ENCODE peak calls at places on chromosome 22, in six cellular contexts. V is H9, Q is IMR-90, X is H1, J is trophoblast cell, I is neuronal stem cell. Z is an unnamed sample.

GRCh38 chr22:27424319-27424718 is 377.2 kb downstream of the MN1 start:
- DNase-seq in V (no peak), Q (peak; percentile 6), X (no peak), J (peak; percentile 86), I (no peak), Z (peak; percentile 15)

GRCh38 chr22:44316393-44317162 is 3.8 kb upstream of the SHISAL1 start:
- DNase-seq in V (no peak), Q (no peak), X (no peak), J (no peak), I (no peak), Z (no peak)

GRCh38 chr22:40819741-40820140 is 595 bp upstream of the SLC25A17 start:
- DNase-seq in V (no peak), Q (peak; percentile 42), X (no peak), J (peak; percentile 19), I (no peak), Z (peak; percentile 64)

GRCh38 chr22:33746501-33746928 is 173.8 kb downstream of the LARGE1 start:
- DNase-seq in V (no peak), Q (no peak), X (no peak), J (no peak), I (no peak), Z (no peak)

GRCh38 chr22:26374645-26375044 is 54.4 kb upstream of the ASPHD2 start:
- DNase-seq in V (no peak), Q (no peak), X (no peak), J (no peak), I (no peak), Z (no peak)

GRCh38 chr22:39283312-39284141 is 35.9 kb downstream of the RPL3 start:
- DNase-seq in V (no peak), Q (peak; percentile 26), X (no peak), J (peak; percentile 97), I (no peak), Z (peak; percentile 93)

GRCh38 chr22:40383905-40384304 is 13.5 kb downstream of the SGSM3 start:
- DNase-seq in V (no peak), Q (peak; percentile 75), X (no peak), J (peak; percentile 56), I (no peak), Z (peak; percentile 82)

GRCh38 chr22:17707526-17707925 is 66.7 kb downstream of the BID start:
- DNase-seq in V (no peak), Q (no peak), X (no peak), J (no peak), I (no peak), Z (peak; percentile 43)

GRCh38 chr22:40509401-40510134 is 127.0 kb downstream of the MRTFA start:
- DNase-seq in V (no peak), Q (peak; percentile 96), X (no peak), J (peak; percentile 99), I (no peak), Z (peak; percentile 95)

GRCh38 chr22:29167032-29167911 is 38.4 kb upstream of the EMID1 start:
- DNase-seq in V (no peak), Q (no peak), X (no peak), J (peak; percentile 10), I (no peak), Z (no peak)

GRCh38 chr22:47759909-47760308 is 997.5 kb downstream of the TBC1D22A start:
- DNase-seq in V (no peak), Q (no peak), X (no peak), J (no peak), I (no peak), Z (no peak)

GRCh38 chr22:21074092-21074715 is 28.5 kb downstream of the LRRC74B start:
- DNase-seq in V (no peak), Q (peak; percentile 83), X (no peak), J (peak; percentile 84), I (no peak), Z (peak; percentile 62)

GRCh38 chr22:43740587-43741270 is 71.4 kb downstream of the EFCAB6 start:
- DNase-seq in V (no peak), Q (no peak), X (no peak), J (no peak), I (no peak), Z (no peak)

GRCh38 chr22:33921576-33922181 is 1.4 kb upstream of the LARGE1 start:
- DNase-seq in V (peak; percentile 88), Q (peak; percentile 60), X (no peak), J (peak; percentile 9), I (peak; percentile 86), Z (peak; percentile 83)

DNA sequence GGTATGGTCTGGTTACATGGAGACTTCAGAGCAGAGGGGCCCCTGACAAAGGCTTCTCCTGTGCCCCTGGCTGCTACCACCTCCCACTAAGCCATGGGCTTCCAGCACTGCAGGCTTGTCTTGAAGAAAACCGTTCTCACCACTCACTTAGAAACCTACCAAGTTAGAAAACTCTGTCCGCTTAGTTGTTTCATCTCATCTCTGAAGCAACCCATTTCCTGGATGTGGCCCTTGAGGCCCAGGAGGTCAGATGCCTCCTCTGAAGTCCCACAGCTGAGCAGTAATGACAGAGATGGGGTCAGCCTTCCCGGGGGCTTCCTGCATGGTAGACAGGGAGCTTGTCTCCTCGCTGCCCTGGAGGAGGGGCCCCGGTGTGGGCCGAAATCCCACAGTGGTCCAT is 12.9 kb downstream of the CSF2RB start:
- DNase-seq in V (no peak), Q (no peak), X (no peak), J (peak; percentile 72), I (no peak), Z (no peak)
- H3K27ac ChIP-seq in V (no peak overlapping the region), Q (no peak overlapping the region), X (no peak overlapping the region), J (no peak overlapping the region), I (no peak overlapping the region), Z (no peak overlapping the region)

DNA sequence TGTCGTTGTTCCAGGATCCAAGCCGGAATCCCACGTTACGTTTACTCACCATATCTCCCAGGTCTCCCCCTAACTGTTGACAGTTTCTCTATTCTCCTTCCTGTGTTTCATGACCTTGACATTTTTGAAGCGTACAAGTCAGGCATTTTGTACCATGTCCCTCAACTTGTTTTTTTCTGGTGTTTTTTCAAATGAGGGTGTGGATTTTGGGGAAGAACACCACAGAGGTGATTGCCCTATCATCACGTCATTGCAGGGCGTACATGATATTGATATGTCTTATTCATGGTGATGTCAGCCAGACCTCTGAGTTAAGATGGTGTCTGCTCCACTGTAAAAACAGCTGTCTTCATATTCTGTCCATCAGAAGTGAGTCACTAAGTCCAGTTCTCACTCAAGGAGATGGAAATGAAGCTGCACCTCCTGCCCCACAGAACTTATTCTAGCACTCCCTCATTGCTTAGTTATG is 28.3 kb upstream of the SOX10 start:
- DNase-seq in V (no peak), Q (peak; percentile 85), X (no peak), J (no peak), I (no peak), Z (no peak)
- H3K14ac ChIP-seq in V (no peak overlapping the region), Q (no peak overlapping the region), X (no peak overlapping the region), J (no peak overlapping the region), I (no peak overlapping the region), Z (no peak overlapping the region)

DNA sequence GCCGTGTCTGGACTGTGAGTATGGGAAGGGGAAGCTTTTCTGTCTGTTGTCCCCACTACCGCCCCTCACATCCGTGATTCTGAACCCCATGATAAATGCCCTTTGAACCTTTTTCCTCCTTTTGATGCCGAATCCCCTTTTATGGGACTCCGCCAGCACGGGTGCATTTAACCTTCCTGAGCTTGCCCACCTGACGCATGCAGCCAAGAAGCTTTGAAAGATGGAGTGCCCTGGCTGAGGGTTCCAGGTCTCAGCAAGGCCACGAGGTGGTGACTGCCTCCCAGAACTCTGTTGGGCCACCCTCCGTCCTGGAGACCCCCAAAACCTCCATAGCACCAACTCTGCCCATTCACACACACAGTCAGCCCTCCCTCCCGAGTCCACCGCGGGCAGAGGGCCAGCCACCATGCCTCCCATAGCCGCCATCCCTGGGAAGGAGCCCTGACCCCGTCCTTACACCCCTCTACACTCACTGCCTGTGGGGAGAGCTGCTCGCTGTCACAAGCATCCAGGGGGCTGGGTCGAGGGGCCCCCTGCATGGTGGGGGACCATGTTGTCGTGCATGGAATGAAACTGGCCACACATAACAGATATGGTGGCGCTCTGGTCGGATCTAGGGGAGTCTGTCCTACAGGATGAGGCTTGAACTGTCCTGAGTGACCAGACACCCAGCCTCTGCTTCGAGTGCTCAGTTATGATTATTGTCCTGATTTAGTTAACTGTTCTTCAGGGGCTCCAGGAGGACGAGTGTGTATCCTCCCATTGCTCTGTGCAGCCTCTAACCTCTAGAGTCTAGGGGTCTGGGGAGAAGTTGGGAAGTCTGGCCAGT is 822 bp upstream of the COMT start:
- DNase-seq in V (no peak), Q (no peak), X (no peak), J (no peak), I (no peak), Z (no peak)
- H2AFZ ChIP-seq in V (no peak overlapping the region), Q (peak overlapping the region; percentile 97), X (no peak overlapping the region), J (no peak overlapping the region), I (no peak overlapping the region), Z (peak overlapping the region; percentile 36)

GRCh38 chr22:37480387-37481346 is 5.5 kb downstream of the MFNG start:
- DNase-seq in V (no peak), Q (no peak), X (no peak), J (no peak), I (no peak), Z (no peak)
- H3K27ac ChIP-seq in V (no peak overlapping the region), Q (no peak overlapping the region), X (no peak overlapping the region), J (no peak overlapping the region), I (no peak overlapping the region), Z (no peak overlapping the region)

GRCh38 chr22:48955351-48956311 is 872.0 kb downstream of the BRD1 start:
- DNase-seq in V (peak; percentile 14), Q (no peak), X (no peak), J (no peak), I (no peak), Z (no peak)
- H3K14ac ChIP-seq in V (no peak overlapping the region), Q (no peak overlapping the region), X (no peak overlapping the region), J (no peak overlapping the region), I (peak overlapping the region; percentile 79), Z (no peak overlapping the region)

DNA sequence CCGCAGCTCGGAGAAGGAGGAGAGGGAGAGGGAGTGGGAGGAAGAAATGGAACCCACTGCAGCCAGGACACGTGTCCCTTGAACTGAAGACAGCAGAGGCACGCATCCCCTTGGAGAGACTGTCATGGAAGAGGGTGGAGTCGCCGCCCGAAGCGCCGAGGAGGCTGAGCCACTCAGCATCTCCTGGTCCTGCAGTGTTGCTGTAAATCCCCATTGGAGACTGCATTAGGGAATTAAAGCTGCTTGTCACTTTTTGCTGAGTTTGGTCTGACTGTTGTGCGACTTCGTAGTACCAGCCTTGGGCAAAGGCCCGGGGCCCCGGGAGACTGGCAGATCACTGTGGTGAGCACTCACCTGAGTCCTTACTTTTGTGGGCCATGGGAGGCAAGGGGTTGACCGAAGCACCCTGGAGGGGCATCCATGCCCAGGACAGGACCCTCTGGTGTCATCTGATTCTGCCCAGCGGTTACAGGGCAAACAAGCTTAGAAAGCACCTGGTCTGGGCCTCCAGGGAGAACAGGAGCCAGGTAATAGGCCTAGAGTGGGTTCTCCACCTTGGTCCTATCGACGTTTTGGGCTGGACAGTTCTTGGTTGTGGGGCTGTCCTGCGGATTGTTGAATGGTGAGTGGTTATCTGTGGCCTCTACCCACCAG is 797 bp downstream of the VPREB1 start:
- DNase-seq in V (no peak), Q (no peak), X (no peak), J (no peak), I (no peak), Z (no peak)
- H2AFZ ChIP-seq in V (no peak overlapping the region), Q (no peak overlapping the region), X (no peak overlapping the region), J (no peak overlapping the region), I (no peak overlapping the region), Z (no peak overlapping the region)